ENCODE peak calls at places on chromosome 22, in nine cellular contexts. One of them, this sample, is unnamed.

GRCh38 chr22:31142285-31142684 is 2.0 kb upstream of the PLA2G3 start:
- DNase-seq in astrocyte of the spinal cord: no peak
- DNase-seq in uterus: no peak
- DNase-seq in neural progenitor cell: no peak
- DNase-seq in CD4-positive, alpha-beta T cell: no peak
- DNase-seq in ovary: no peak
- DNase-seq in NB4: no peak
- DNase-seq in right lobe of liver: no peak
- DNase-seq in fibroblast of mammary gland: no peak
- DNase-seq in this sample: no peak

GRCh38 chr22:42855211-42855610 is 1.9 kb downstream of the ARFGAP3 start:
- DNase-seq in astrocyte of the spinal cord: no peak
- DNase-seq in uterus: no peak
- DNase-seq in neural progenitor cell: no peak
- DNase-seq in CD4-positive, alpha-beta T cell: no peak
- DNase-seq in ovary: no peak
- DNase-seq in NB4: no peak
- DNase-seq in right lobe of liver: no peak
- DNase-seq in fibroblast of mammary gland: no peak
- DNase-seq in this sample: no peak

GRCh38 chr22:49535126-49535525 is 292.5 kb downstream of the BRD1 start:
- DNase-seq in astrocyte of the spinal cord: no peak
- DNase-seq in uterus: no peak
- DNase-seq in neural progenitor cell: no peak
- DNase-seq in CD4-positive, alpha-beta T cell: no peak
- DNase-seq in ovary: no peak
- DNase-seq in NB4: no peak
- DNase-seq in right lobe of liver: no peak
- DNase-seq in fibroblast of mammary gland: no peak
- DNase-seq in this sample: no peak

GRCh38 chr22:17570851-17571631 is 7.7 kb downstream of the SLC25A18 start:
- DNase-seq in astrocyte of the spinal cord: peak
- DNase-seq in uterus: peak
- DNase-seq in neural progenitor cell: no peak
- DNase-seq in CD4-positive, alpha-beta T cell: no peak
- DNase-seq in ovary: peak
- DNase-seq in NB4: no peak
- DNase-seq in right lobe of liver: peak
- DNase-seq in fibroblast of mammary gland: peak
- DNase-seq in this sample: no peak

GRCh38 chr22:46758867-46759290 is 3.6 kb upstream of the TBC1D22A start:
- DNase-seq in astrocyte of the spinal cord: peak
- DNase-seq in uterus: no peak
- DNase-seq in neural progenitor cell: peak
- DNase-seq in CD4-positive, alpha-beta T cell: no peak
- DNase-seq in ovary: no peak
- DNase-seq in NB4: peak
- DNase-seq in right lobe of liver: peak
- DNase-seq in fibroblast of mammary gland: peak
- DNase-seq in this sample: peak

GRCh38 chr22:30362632-30363281 is 6.0 kb downstream of the CCDC157 start:
- DNase-seq in astrocyte of the spinal cord: no peak
- DNase-seq in uterus: no peak
- DNase-seq in neural progenitor cell: no peak
- DNase-seq in CD4-positive, alpha-beta T cell: no peak
- DNase-seq in ovary: no peak
- DNase-seq in NB4: no peak
- DNase-seq in right lobe of liver: no peak
- DNase-seq in fibroblast of mammary gland: no peak
- DNase-seq in this sample: no peak

GRCh38 chr22:25053153-25053805 is 100.8 kb downstream of the KIAA1671 start:
- DNase-seq in astrocyte of the spinal cord: no peak
- DNase-seq in uterus: no peak
- DNase-seq in neural progenitor cell: no peak
- DNase-seq in CD4-positive, alpha-beta T cell: no peak
- DNase-seq in ovary: no peak
- DNase-seq in NB4: no peak
- DNase-seq in right lobe of liver: no peak
- DNase-seq in fibroblast of mammary gland: peak
- DNase-seq in this sample: no peak

GRCh38 chr22:36258750-36259619 is 6.1 kb downstream of the APOL1 start:
- DNase-seq in astrocyte of the spinal cord: peak
- DNase-seq in uterus: peak
- DNase-seq in neural progenitor cell: peak
- DNase-seq in CD4-positive, alpha-beta T cell: no peak
- DNase-seq in ovary: peak
- DNase-seq in NB4: peak
- DNase-seq in right lobe of liver: no peak
- DNase-seq in fibroblast of mammary gland: peak
- DNase-seq in this sample: no peak

GRCh38 chr22:49937758-49938564 is 19.5 kb downstream of the CRELD2 start:
- DNase-seq in astrocyte of the spinal cord: no peak
- DNase-seq in uterus: no peak
- DNase-seq in neural progenitor cell: no peak
- DNase-seq in CD4-positive, alpha-beta T cell: no peak
- DNase-seq in ovary: no peak
- DNase-seq in NB4: no peak
- DNase-seq in right lobe of liver: peak
- DNase-seq in fibroblast of mammary gland: no peak
- DNase-seq in this sample: no peak

GRCh38 chr22:50584106-50585096 is 1.8 kb upstream of the CHKB start:
- DNase-seq in astrocyte of the spinal cord: no peak
- DNase-seq in uterus: no peak
- DNase-seq in neural progenitor cell: no peak
- DNase-seq in CD4-positive, alpha-beta T cell: no peak
- DNase-seq in ovary: no peak
- DNase-seq in NB4: no peak
- DNase-seq in right lobe of liver: peak
- DNase-seq in fibroblast of mammary gland: no peak
- DNase-seq in this sample: no peak

GRCh38 chr22:31055322-31056159 is 25.6 kb upstream of the SMTN start:
- DNase-seq in astrocyte of the spinal cord: peak
- DNase-seq in uterus: peak
- DNase-seq in neural progenitor cell: peak
- DNase-seq in CD4-positive, alpha-beta T cell: no peak
- DNase-seq in ovary: peak
- DNase-seq in NB4: peak
- DNase-seq in right lobe of liver: peak
- DNase-seq in fibroblast of mammary gland: peak
- DNase-seq in this sample: peak

GRCh38 chr22:31144223-31144622 is 3.9 kb upstream of the PLA2G3 start:
- DNase-seq in astrocyte of the spinal cord: no peak
- DNase-seq in uterus: no peak
- DNase-seq in neural progenitor cell: no peak
- DNase-seq in CD4-positive, alpha-beta T cell: no peak
- DNase-seq in ovary: no peak
- DNase-seq in NB4: peak
- DNase-seq in right lobe of liver: no peak
- DNase-seq in fibroblast of mammary gland: peak
- DNase-seq in this sample: no peak

GRCh38 chr22:45882881-45883810 is 93.8 kb downstream of the WNT7B start:
- DNase-seq in astrocyte of the spinal cord: no peak
- DNase-seq in uterus: peak
- DNase-seq in neural progenitor cell: no peak
- DNase-seq in CD4-positive, alpha-beta T cell: no peak
- DNase-seq in ovary: peak
- DNase-seq in NB4: no peak
- DNase-seq in right lobe of liver: peak
- DNase-seq in fibroblast of mammary gland: no peak
- DNase-seq in this sample: no peak

GRCh38 chr22:46801331-46801811 is 38.9 kb downstream of the TBC1D22A start:
- DNase-seq in astrocyte of the spinal cord: no peak
- DNase-seq in uterus: no peak
- DNase-seq in neural progenitor cell: no peak
- DNase-seq in CD4-positive, alpha-beta T cell: no peak
- DNase-seq in ovary: no peak
- DNase-seq in NB4: no peak
- DNase-seq in right lobe of liver: no peak
- DNase-seq in fibroblast of mammary gland: no peak
- DNase-seq in this sample: no peak

GRCh38 chr22:41324818-41325528 is 23.6 kb downstream of the ZC3H7B start:
- DNase-seq in astrocyte of the spinal cord: no peak
- DNase-seq in uterus: no peak
- DNase-seq in neural progenitor cell: no peak
- DNase-seq in CD4-positive, alpha-beta T cell: no peak
- DNase-seq in ovary: no peak
- DNase-seq in NB4: no peak
- DNase-seq in right lobe of liver: no peak
- DNase-seq in fibroblast of mammary gland: no peak
- DNase-seq in this sample: no peak

GRCh38 chr22:49208768-49209252 is 618.9 kb downstream of the BRD1 start:
- DNase-seq in astrocyte of the spinal cord: no peak
- DNase-seq in uterus: peak
- DNase-seq in neural progenitor cell: peak
- DNase-seq in CD4-positive, alpha-beta T cell: no peak
- DNase-seq in ovary: no peak
- DNase-seq in NB4: peak
- DNase-seq in right lobe of liver: peak
- DNase-seq in fibroblast of mammary gland: no peak
- DNase-seq in this sample: peak

GRCh38 chr22:29314074-29314473 is 1.4 kb downstream of the RASL10A start:
- DNase-seq in astrocyte of the spinal cord: no peak
- DNase-seq in uterus: no peak
- DNase-seq in neural progenitor cell: no peak
- DNase-seq in CD4-positive, alpha-beta T cell: no peak
- DNase-seq in ovary: no peak
- DNase-seq in NB4: no peak
- DNase-seq in right lobe of liver: no peak
- DNase-seq in fibroblast of mammary gland: no peak
- DNase-seq in this sample: no peak

GRCh38 chr22:49768961-49769690 is 58.5 kb downstream of the BRD1 start:
- DNase-seq in astrocyte of the spinal cord: no peak
- DNase-seq in uterus: no peak
- DNase-seq in neural progenitor cell: no peak
- DNase-seq in CD4-positive, alpha-beta T cell: no peak
- DNase-seq in ovary: peak
- DNase-seq in NB4: no peak
- DNase-seq in right lobe of liver: peak
- DNase-seq in fibroblast of mammary gland: no peak
- DNase-seq in this sample: no peak

GRCh38 chr22:43883012-43883661 is 8.7 kb downstream of the PNPLA5 start:
- DNase-seq in astrocyte of the spinal cord: peak
- DNase-seq in uterus: no peak
- DNase-seq in neural progenitor cell: peak
- DNase-seq in CD4-positive, alpha-beta T cell: peak
- DNase-seq in ovary: no peak
- DNase-seq in NB4: peak
- DNase-seq in right lobe of liver: peak
- DNase-seq in fibroblast of mammary gland: peak
- DNase-seq in this sample: peak
- TF ChIP-seq CTCF in astrocyte of the spinal cord: peak
- TF ChIP-seq CTCF in uterus: no peak
- TF ChIP-seq CTCF in neural progenitor cell: peak
- TF ChIP-seq CTCF in CD4-positive, alpha-beta T cell: peak
- TF ChIP-seq CTCF in ovary: no peak
- TF ChIP-seq CTCF in NB4: peak
- TF ChIP-seq CTCF in right lobe of liver: peak
- TF ChIP-seq CTCF in fibroblast of mammary gland: peak
- TF ChIP-seq CTCF in this sample: peak

DNA sequence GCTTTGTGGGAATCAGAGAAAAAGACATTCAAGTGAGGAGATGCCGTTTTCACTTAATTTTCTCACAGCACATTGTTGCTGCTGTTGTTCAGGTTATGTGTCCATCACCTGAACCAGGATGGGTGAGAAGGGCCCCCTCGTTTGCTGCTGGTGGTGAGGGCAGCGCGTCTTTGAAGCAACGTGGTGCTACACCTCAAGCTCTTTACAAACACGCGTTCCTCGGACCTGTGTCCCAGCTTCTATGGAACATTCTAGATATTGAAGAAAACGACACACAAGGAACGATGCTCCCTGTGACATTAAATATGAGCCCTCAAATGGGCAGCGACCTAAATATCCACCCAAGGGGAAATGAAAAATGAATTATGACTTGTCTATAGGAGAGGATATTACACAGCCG is 418.6 kb downstream of the MN1 start:
- DNase-seq in astrocyte of the spinal cord: no peak
- DNase-seq in uterus: no peak
- DNase-seq in neural progenitor cell: no peak
- DNase-seq in CD4-positive, alpha-beta T cell: no peak
- DNase-seq in ovary: no peak
- DNase-seq in NB4: no peak
- DNase-seq in right lobe of liver: no peak
- DNase-seq in fibroblast of mammary gland: no peak
- DNase-seq in this sample: no peak
- TF ChIP-seq CTCF in astrocyte of the spinal cord: no peak
- TF ChIP-seq CTCF in uterus: no peak
- TF ChIP-seq CTCF in neural progenitor cell: no peak
- TF ChIP-seq CTCF in CD4-positive, alpha-beta T cell: no peak
- TF ChIP-seq CTCF in ovary: no peak
- TF ChIP-seq CTCF in NB4: no peak
- TF ChIP-seq CTCF in right lobe of liver: no peak
- TF ChIP-seq CTCF in fibroblast of mammary gland: no peak
- TF ChIP-seq CTCF in this sample: no peak

DNA sequence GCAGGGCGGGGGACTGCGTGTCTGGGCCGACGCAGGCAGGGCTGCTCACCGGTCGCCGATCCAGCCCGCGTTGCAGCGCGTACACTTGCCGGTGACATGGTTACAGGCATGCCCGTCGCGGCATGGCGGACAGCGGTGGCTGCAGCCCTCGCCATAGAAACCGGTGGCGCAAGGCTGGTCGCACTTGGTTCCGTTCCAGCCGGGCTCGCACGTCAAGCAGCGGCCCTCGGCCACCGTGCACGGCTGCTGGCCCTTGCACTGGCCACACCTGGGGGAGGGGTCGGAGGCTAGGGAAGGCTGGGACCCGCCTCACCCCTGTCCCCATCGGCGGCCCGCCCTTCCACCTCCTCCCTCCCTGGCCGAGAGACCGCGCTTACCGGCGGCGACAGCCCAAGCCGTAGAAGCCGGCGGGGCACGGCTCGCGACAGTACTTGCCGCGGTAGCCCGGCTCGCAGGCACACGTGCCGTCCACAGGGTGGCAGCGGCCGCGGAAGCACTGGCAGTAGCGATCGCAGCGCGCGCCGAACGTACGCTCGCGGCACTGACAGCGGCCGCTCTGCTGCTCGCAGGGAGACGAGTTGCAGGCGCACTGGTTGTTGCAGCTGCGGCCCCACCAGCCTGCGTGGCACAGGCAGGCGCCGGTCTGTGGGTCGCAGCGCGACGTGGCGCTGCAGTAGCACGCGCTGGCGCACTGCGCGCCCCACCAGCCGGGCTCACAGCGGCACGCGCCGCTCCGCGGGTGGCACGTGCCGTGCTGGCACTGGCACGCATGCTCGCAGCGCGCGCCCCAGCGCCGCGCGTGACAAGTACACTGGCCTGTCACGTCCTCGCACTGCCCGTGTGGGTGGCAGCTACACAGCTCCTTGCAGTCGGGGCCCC is 6.7 kb downstream of the SCARF2 start:
- DNase-seq in astrocyte of the spinal cord: no peak
- DNase-seq in uterus: no peak
- DNase-seq in neural progenitor cell: peak
- DNase-seq in CD4-positive, alpha-beta T cell: peak
- DNase-seq in ovary: peak
- DNase-seq in NB4: peak
- DNase-seq in right lobe of liver: peak
- DNase-seq in fibroblast of mammary gland: no peak
- DNase-seq in this sample: peak
- TF ChIP-seq CTCF in astrocyte of the spinal cord: peak
- TF ChIP-seq CTCF in uterus: peak
- TF ChIP-seq CTCF in neural progenitor cell: peak
- TF ChIP-seq CTCF in CD4-positive, alpha-beta T cell: peak
- TF ChIP-seq CTCF in ovary: no peak
- TF ChIP-seq CTCF in NB4: peak
- TF ChIP-seq CTCF in right lobe of liver: no peak
- TF ChIP-seq CTCF in fibroblast of mammary gland: no peak
- TF ChIP-seq CTCF in this sample: peak

GRCh38 chr22:39125622-39126021 is 26.9 kb downstream of the CBX7 start:
- DNase-seq in astrocyte of the spinal cord: no peak
- DNase-seq in uterus: no peak
- DNase-seq in neural progenitor cell: no peak
- DNase-seq in CD4-positive, alpha-beta T cell: no peak
- DNase-seq in ovary: no peak
- DNase-seq in NB4: no peak
- DNase-seq in right lobe of liver: no peak
- DNase-seq in fibroblast of mammary gland: no peak
- DNase-seq in this sample: no peak
- TF ChIP-seq CTCF in astrocyte of the spinal cord: no peak
- TF ChIP-seq CTCF in uterus: no peak
- TF ChIP-seq CTCF in neural progenitor cell: no peak
- TF ChIP-seq CTCF in CD4-positive, alpha-beta T cell: no peak
- TF ChIP-seq CTCF in ovary: no peak
- TF ChIP-seq CTCF in NB4: no peak
- TF ChIP-seq CTCF in right lobe of liver: no peak
- TF ChIP-seq CTCF in fibroblast of mammary gland: no peak
- TF ChIP-seq CTCF in this sample: no peak